ENCODE peak calls at places on chromosomes 11 and 22, in seven cellular contexts. K, U, G, P, Y, O and F are unnamed samples.
A peak's percentile ranks its signal among the peaks of the same experiment; 100 is the strongest.

GRCh38 chr22:35319244-35319985 is 19.7 kb downstream of the TOM1 start:
- DNase-seq in K (no peak), U (no peak), G (no peak), P (peak; percentile 38), Y (no peak), O (no peak), F (no peak)

GRCh38 chr11:129324533-129325175 is 51.0 kb upstream of the BARX2 start:
- DNase-seq in K (no peak), U (peak; percentile 38), G (no peak), P (no peak), Y (no peak), O (no peak), F (no peak)

GRCh38 chr11:76599041-76600013 is 71.2 kb downstream of the LRRC32 start:
- DNase-seq in K (no peak), U (peak; percentile 70), G (no peak), P (no peak), Y (no peak), O (no peak), F (no peak)

GRCh38 chr11:130999992-131000770 is 83.9 kb upstream of the SNX19 start:
- DNase-seq in K (no peak), U (peak; percentile 98), G (no peak), P (no peak), Y (no peak), O (no peak), F (no peak)

GRCh38 chr22:26558246-26558895 is 31.6 kb downstream of the TPST2 start:
- DNase-seq in K (no peak), U (peak; percentile 43), G (no peak), P (no peak), Y (no peak), O (no peak), F (no peak)

GRCh38 chr11:81059356-81059755 is 1618.5 kb upstream of the TENM4 start:
- DNase-seq in K (no peak), U (no peak), G (no peak), P (no peak), Y (no peak), O (no peak), F (no peak)

GRCh38 chr11:92628401-92629292 is 340.8 kb upstream of the MTNR1B start:
- DNase-seq in K (no peak), U (peak; percentile 33), G (no peak), P (no peak), Y (no peak), O (no peak), F (no peak)

GRCh38 chr11:74870485-74870884 is 78.4 kb downstream of the XRRA1 start:
- DNase-seq in K (no peak), U (peak; percentile 81), G (no peak), P (no peak), Y (no peak), O (no peak), F (no peak)

GRCh38 chr22:22449819-22450218 is 58.7 kb downstream of the ZNF280B start:
- DNase-seq in K (no peak), U (no peak), G (no peak), P (no peak), Y (no peak), O (no peak), F (no peak)

GRCh38 chr11:15843309-15843857 is 513.0 kb downstream of the SOX6 start:
- DNase-seq in K (no peak), U (no peak), G (no peak), P (no peak), Y (peak; percentile 28), O (no peak), F (peak; percentile 30)

GRCh38 chr11:126573325-126574076 is 218.0 kb downstream of the ST3GAL4 start:
- DNase-seq in K (no peak), U (no peak), G (peak; percentile 46), P (no peak), Y (peak; percentile 20), O (no peak), F (no peak)
- TF ChIP-seq CTCF in K (no peak), U (no peak), G (peak; percentile 47), P (no peak), Y (no peak), O (no peak), F (no peak)

DNA sequence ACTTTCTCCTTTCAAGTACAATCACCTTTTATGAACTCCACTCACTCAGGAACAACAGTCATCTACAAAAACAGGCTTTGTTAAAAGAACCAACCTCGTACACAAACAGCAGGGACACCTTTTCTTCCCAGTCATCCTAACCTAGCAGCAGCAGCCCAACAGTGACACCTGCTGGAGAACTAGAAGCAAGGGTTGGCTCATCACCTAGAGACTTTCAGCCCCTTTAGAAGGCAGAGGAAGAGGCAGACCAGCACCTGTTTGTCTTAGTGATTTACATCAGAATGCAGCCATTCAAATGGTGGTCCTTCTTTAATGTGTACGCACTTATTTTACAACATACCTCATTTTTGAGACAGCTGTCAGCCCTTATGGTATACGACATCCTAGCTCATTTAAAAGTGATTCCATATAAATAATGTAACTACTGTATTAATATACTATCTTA is 56.0 kb downstream of the AMBRA1 start:
- DNase-seq in K (no peak), U (peak; percentile 82), G (peak; percentile 67), P (no peak), Y (peak; percentile 63), O (peak; percentile 75), F (peak; percentile 69)
- TF ChIP-seq CTCF in K (peak; percentile 88), U (peak; percentile 99), G (peak; percentile 89), P (peak; percentile 69), Y (peak; percentile 93), O (peak; percentile 22), F (peak; percentile 66)

DNA sequence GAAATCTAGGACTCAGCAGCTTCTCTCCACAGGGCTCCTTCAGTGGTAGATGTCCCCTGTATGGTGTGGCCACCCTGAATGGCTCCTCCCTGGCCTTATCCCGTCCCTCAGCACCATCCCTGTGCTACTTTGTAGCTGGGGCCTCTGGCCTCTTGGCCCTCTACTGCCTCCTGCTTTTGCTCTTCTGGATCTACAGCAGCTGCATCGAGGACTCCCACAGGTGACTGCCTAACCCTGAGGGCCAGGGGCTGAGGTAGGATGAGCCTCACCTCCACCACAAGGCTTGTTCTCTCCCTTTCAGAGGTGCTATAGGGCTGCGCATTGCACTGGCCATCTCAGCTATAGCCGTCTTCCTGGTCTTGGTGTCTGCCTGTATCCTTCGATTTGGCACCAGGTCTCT is 1.8 kb downstream of the TMEM179B start:
- DNase-seq in K (peak; percentile 39), U (no peak), G (no peak), P (no peak), Y (no peak), O (no peak), F (no peak)
- TF ChIP-seq CTCF in K (no peak), U (no peak), G (no peak), P (no peak), Y (no peak), O (no peak), F (no peak)

GRCh38 chr11:61838501-61838900 is 10.4 kb downstream of the FADS2 start:
- DNase-seq in K (peak; percentile 61), U (no peak), G (no peak), P (no peak), Y (no peak), O (no peak), F (no peak)
- TF ChIP-seq CTCF in K (no peak), U (no peak), G (no peak), P (no peak), Y (no peak), O (no peak), F (no peak)

GRCh38 chr11:118640332-118641154 is 33.1 kb downstream of the PHLDB1 start:
- DNase-seq in K (peak; percentile 53), U (no peak), G (no peak), P (no peak), Y (no peak), O (no peak), F (no peak)
- TF ChIP-seq CTCF in K (no peak), U (no peak), G (no peak), P (no peak), Y (no peak), O (no peak), F (no peak)

GRCh38 chr22:50245214-50246072 is 620 bp upstream of the TUBGCP6 start:
- DNase-seq in K (no peak), U (no peak), G (no peak), P (no peak), Y (no peak), O (no peak), F (no peak)

GRCh38 chr22:50246242-50247175 is 1.7 kb upstream of the TUBGCP6 start:
- DNase-seq in K (no peak), U (no peak), G (no peak), P (no peak), Y (no peak), O (no peak), F (no peak)

GRCh38 chr22:50243704-50244419 is 961 bp downstream of the TUBGCP6 start:
- DNase-seq in K (no peak), U (no peak), G (no peak), P (no peak), Y (no peak), O (no peak), F (no peak)

GRCh38 chr22:50242406-50242949 is 2.3 kb downstream of the TUBGCP6 start:
- DNase-seq in K (no peak), U (no peak), G (no peak), P (no peak), Y (no peak), O (no peak), F (no peak)

DNA sequence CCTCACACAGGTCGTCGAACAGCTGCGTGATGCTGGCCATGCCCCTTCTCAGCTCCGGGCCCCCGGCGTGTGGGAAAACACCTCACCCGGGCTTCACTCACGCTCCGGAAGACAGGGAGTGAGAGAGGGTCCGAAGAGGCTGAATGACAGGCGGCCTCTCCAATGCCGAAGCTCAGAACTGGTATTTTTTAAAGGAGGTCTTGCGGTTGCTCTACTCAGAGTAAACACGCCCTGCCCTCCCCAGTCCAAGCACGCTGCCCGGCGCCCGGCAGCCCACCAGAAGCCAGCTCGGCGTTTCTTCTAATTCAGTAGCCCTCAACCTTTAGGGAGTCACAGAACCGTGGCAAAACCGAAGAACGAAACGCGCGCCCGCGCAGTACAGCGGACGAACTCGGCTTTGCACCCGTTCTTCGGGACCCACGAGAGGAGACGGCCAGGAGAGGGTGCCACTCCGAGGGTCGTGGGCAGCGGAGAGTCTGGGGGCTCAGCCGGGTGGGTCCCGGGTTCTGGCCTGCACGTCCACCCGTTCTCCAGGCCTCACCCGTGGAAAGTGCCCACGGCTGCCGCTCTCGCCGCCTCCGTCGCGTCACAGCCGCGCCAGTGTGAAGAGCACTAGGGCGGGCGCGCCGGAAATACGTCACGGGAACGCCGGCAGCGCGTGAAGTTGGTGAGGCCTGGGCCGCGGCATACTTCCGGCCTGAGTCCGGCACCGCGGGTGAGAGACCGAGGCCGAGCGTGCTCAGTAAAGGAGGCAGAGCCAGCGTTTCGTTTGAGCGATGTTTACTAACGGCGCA is at the start of gene TUBGCP6:
- DNase-seq in K (peak; percentile 99), U (peak; percentile 92), G (peak; percentile 94), P (peak; percentile 98), Y (peak; percentile 85), O (peak; percentile 98), F (peak; percentile 91)
- TF ChIP-seq CTCF in K (peak; percentile 9), U (peak; percentile 37), G (no peak), P (no peak), Y (peak; percentile 48), O (peak; percentile 29), F (no peak)